ENCODE peak calls at places on chromosomes 5 and 9, in eight cellular contexts. S, O, T, W, Q, R, Z and C are unnamed samples.

GRCh38 chr9:121989010-121989409 is 104.1 kb downstream of the TTLL11 start:
- DNase-seq in T (no peak), Z (no peak), W (peak), S (no peak), Q (no peak), R (no peak), O (no peak), C (no peak)

GRCh38 chr5:1437452-1437851 is 7.8 kb downstream of the SLC6A3 start:
- DNase-seq in R (no peak), W (peak), Z (peak), T (no peak), Q (peak), S (no peak), O (no peak), C (peak)

GRCh38 chr9:649128-650074 is 192.1 kb upstream of the DMRT1 start:
- DNase-seq in S (no peak), R (no peak), Q (no peak), T (no peak), O (no peak), W (no peak), Z (no peak), C (no peak)

GRCh38 chr5:159104058-159104651 is 4.4 kb upstream of the EBF1 start:
- DNase-seq in Z (peak), T (peak), S (no peak), W (peak), R (no peak), O (no peak), Q (peak), C (no peak)

GRCh38 chr5:58499231-58499630 is 8.0 kb downstream of the GAPT start:
- DNase-seq in Q (no peak), W (no peak), T (no peak), Z (no peak), R (no peak), O (no peak), S (no peak), C (no peak)

GRCh38 chr9:79685576-79685975 is 113.8 kb downstream of the TLE4 start:
- DNase-seq in S (no peak), T (no peak), R (no peak), W (no peak), Q (no peak), Z (peak), O (no peak), C (no peak)

GRCh38 chr5:17255471-17256016 is 38.1 kb downstream of the BASP1 start:
- DNase-seq in Z (peak), T (no peak), Q (no peak), R (peak), W (no peak), S (peak), O (no peak), C (no peak)

GRCh38 chr9:22154064-22154463 is 145.0 kb upstream of the CDKN2B start:
- DNase-seq in T (no peak), O (no peak), Q (no peak), Z (no peak), R (no peak), S (no peak), W (no peak), C (no peak)

GRCh38 chr5:39846144-39846543 is 421.4 kb upstream of the DAB2 start:
- DNase-seq in S (no peak), R (no peak), O (no peak), Z (no peak), Q (no peak), W (no peak), T (no peak), C (no peak)

GRCh38 chr5:140182075-140182709 is 7.2 kb downstream of the CYSTM1 start:
- DNase-seq in Z (peak), W (no peak), O (no peak), S (no peak), Q (no peak), T (no peak), R (no peak), C (no peak)

GRCh38 chr9:13027834-13028233 is 251.7 kb downstream of the MPDZ start:
- DNase-seq in Z (no peak), S (no peak), O (no peak), R (no peak), Q (no peak), W (no peak), T (no peak), C (no peak)

GRCh38 chr9:5440426-5440825 is 2.7 kb upstream of the PLGRKT start:
- DNase-seq in R (no peak), W (peak), O (no peak), Q (no peak), T (no peak), Z (no peak), S (no peak), C (no peak)

GRCh38 chr9:5688109-5688508 is 59.2 kb downstream of the RIC1 start:
- DNase-seq in R (no peak), T (no peak), O (no peak), Q (no peak), Z (no peak), S (no peak), W (no peak), C (no peak)

GRCh38 chr5:42749020-42749419 is 7.6 kb upstream of the CCDC152 start:
- DNase-seq in O (no peak), Q (no peak), R (no peak), Z (peak), W (no peak), T (no peak), S (no peak), C (no peak)

GRCh38 chr5:1281038-1281882 is 13.6 kb downstream of the TERT start:
- DNase-seq in Z (no peak), Q (peak), W (no peak), O (no peak), R (no peak), S (no peak), T (no peak), C (no peak)

GRCh38 chr9:135504262-135505229 is 4.1 kb downstream of the MRPS2 start:
- DNase-seq in R (no peak), S (peak), Q (peak), T (peak), O (no peak), W (peak), Z (peak), C (no peak)

GRCh38 chr5:168881427-168882149 is 302.4 kb upstream of the PANK3 start:
- DNase-seq in Q (no peak), S (no peak), W (peak), O (no peak), R (peak), T (no peak), Z (no peak), C (no peak)

GRCh38 chr5:142977363-142978051 is 207.3 kb downstream of the ARHGAP26 start:
- DNase-seq in T (no peak), Q (no peak), S (peak), O (peak), R (no peak), Z (peak), W (no peak), C (no peak)

GRCh38 chr9:114366334-114367128 is 21.3 kb downstream of the AKNA start:
- DNase-seq in Q (no peak), S (peak), R (peak), T (no peak), O (no peak), Z (peak), W (no peak), C (no peak)

GRCh38 chr5:61082516-61083280 is 79.6 kb downstream of the SMIM15 start:
- DNase-seq in Z (peak), O (no peak), Q (no peak), R (no peak), W (no peak), S (no peak), T (no peak), C (no peak)

GRCh38 chr5:118479285-118479684 is 509.1 kb downstream of the DTWD2 start:
- DNase-seq in W (no peak), T (no peak), Z (no peak), S (no peak), Q (no peak), R (no peak), O (no peak), C (no peak)

GRCh38 chr9:113907282-113907681 is 31.2 kb downstream of the ZNF618 start:
- DNase-seq in T (no peak), O (no peak), W (no peak), R (no peak), S (no peak), Q (no peak), Z (no peak), C (no peak)

GRCh38 chr9:136050706-136051567 is 44.2 kb downstream of the NACC2 start:
- DNase-seq in O (no peak), Z (no peak), W (no peak), Q (no peak), S (no peak), R (no peak), T (no peak), C (no peak)

GRCh38 chr5:146240951-146241350 is 37.5 kb downstream of the RBM27 start:
- DNase-seq in R (no peak), W (no peak), Z (peak), O (no peak), T (no peak), Q (no peak), S (no peak), C (no peak)

GRCh38 chr9:15349892-15350761 is 43.1 kb upstream of the TTC39B start:
- DNase-seq in R (no peak), S (no peak), W (no peak), T (no peak), Q (no peak), Z (peak), O (no peak), C (no peak)

GRCh38 chr9:99826579-99826978 is 4.9 kb downstream of the NR4A3 start:
- DNase-seq in O (no peak), R (no peak), W (no peak), S (no peak), Z (peak), Q (no peak), T (no peak), C (no peak)

GRCh38 chr5:68534131-68534940 is 318.8 kb downstream of the PIK3R1 start:
- DNase-seq in O (no peak), T (peak), W (no peak), Z (peak), R (no peak), S (peak), Q (no peak), C (peak)

GRCh38 chr5:142097681-142098080 is 10.9 kb upstream of the NDFIP1 start:
- DNase-seq in O (no peak), R (no peak), S (no peak), Z (no peak), Q (no peak), T (no peak), W (no peak), C (no peak)

GRCh38 chr9:105690742-105691141 is 3.6 kb upstream of the TMEM38B start:
- DNase-seq in Q (no peak), W (no peak), O (no peak), T (no peak), Z (peak), S (no peak), R (no peak), C (no peak)

GRCh38 chr5:55924744-55925143 is 70.0 kb downstream of the IL6ST start:
- DNase-seq in W (no peak), S (no peak), Q (no peak), R (no peak), T (no peak), Z (no peak), O (no peak), C (peak)

GRCh38 chr5:82806513-82806912 is 270.7 kb downstream of the TMEM167A start:
- DNase-seq in W (no peak), S (no peak), R (no peak), T (no peak), Z (peak), Q (no peak), O (no peak), C (no peak)

GRCh38 chr5:156379198-156379597 is 52.2 kb downstream of the SGCD start:
- DNase-seq in Z (no peak), W (no peak), T (no peak), O (no peak), Q (no peak), R (no peak), S (no peak), C (no peak)

GRCh38 chr9:967851-968641 is 8.4 kb upstream of the DMRT3 start:
- DNase-seq in Q (no peak), R (no peak), Z (peak), S (no peak), O (no peak), W (no peak), T (no peak), C (no peak)

GRCh38 chr5:54881286-54882005 is 103.9 kb downstream of the ESM1 start:
- DNase-seq in W (no peak), T (no peak), S (no peak), O (no peak), R (no peak), Z (no peak), Q (no peak), C (no peak)

GRCh38 chr9:68685770-68686169 is 19.3 kb upstream of the PIP5K1B start:
- DNase-seq in W (peak), S (peak), T (no peak), R (peak), Q (no peak), O (no peak), Z (peak), C (no peak)

GRCh38 chr9:132078369-132079356 is 1.0 kb downstream of the MED27 start:
- DNase-seq in O (no peak), S (peak), Z (peak), R (no peak), T (peak), Q (peak), W (no peak), C (no peak)

GRCh38 chr5:177300236-177300880 is 3.2 kb downstream of the RAB24 start:
- DNase-seq in Q (peak), R (no peak), Z (peak), W (no peak), S (peak), O (peak), T (peak), C (peak)

GRCh38 chr9:76255781-76256455 is 138.3 kb downstream of the RFK start:
- DNase-seq in W (no peak), Z (peak), R (no peak), O (no peak), S (peak), Q (no peak), T (peak), C (peak)

GRCh38 chr5:175444060-175444904 is at the start of gene DRD1:
- DNase-seq in Q (peak), R (no peak), T (no peak), O (no peak), W (peak), S (peak), Z (peak), C (no peak)
- H3K4me3 ChIP-seq in Q (peak), R (no peak), T (no peak), O (peak), W (no peak), S (peak), Z (peak), C (peak)

DNA sequence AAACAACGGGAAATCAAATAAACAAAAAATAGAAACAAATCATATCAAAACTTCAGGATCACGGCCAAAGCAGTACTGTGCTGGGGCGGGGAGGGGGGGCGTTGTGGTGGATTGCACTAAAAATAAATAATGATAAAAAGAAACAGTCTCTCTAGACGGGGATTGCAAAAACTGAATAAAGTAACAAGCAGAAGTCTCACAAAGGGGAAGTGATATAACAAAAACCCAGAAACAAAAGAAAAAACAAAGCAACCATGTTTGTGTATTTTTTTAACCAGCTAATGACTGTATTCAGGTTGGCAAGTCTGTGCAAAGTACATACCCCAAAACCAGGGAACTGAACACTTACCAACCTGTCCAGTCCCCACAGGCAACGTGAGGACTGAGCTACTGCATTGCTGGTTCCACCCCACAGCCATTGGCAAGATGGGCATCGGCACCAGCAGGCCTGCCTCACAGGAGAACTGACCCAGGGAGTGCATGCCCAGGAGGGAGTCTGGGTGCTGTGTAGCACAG is 24.1 kb downstream of the BICD2 start:
- DNase-seq in S (no peak), R (no peak), T (no peak), O (no peak), Z (no peak), W (no peak), Q (peak), C (peak)
- H3K4me3 ChIP-seq in S (no peak), R (peak), T (no peak), O (no peak), Z (no peak), W (no peak), Q (no peak), C (peak)

GRCh38 chr9:127753148-127753547 is 18.1 kb upstream of the TOR2A start:
- DNase-seq in Q (no peak), R (no peak), W (no peak), T (no peak), Z (no peak), O (no peak), S (no peak), C (no peak)
- H3K4me3 ChIP-seq in Q (no peak), R (no peak), W (no peak), T (no peak), Z (no peak), O (no peak), S (no peak), C (no peak)

GRCh38 chr9:123359106-123359505 is 3.1 kb downstream of the CRB2 start:
- DNase-seq in R (no peak), O (no peak), T (no peak), S (no peak), Q (no peak), Z (no peak), W (no peak), C (no peak)

GRCh38 chr9:123357748-123358059 is 1.7 kb downstream of the CRB2 start:
- DNase-seq in Z (no peak), W (no peak), R (no peak), S (no peak), Q (no peak), T (no peak), O (no peak), C (no peak)

GRCh38 chr9:123355761-123356520 is at the start of gene CRB2:
- DNase-seq in Q (no peak), W (peak), T (peak), R (no peak), Z (no peak), S (no peak), O (no peak), C (no peak)

GRCh38 chr9:123358181-123358894 is 2.3 kb downstream of the CRB2 start:
- DNase-seq in O (no peak), R (no peak), Q (no peak), T (no peak), S (no peak), Z (no peak), W (no peak), C (no peak)

DNA sequence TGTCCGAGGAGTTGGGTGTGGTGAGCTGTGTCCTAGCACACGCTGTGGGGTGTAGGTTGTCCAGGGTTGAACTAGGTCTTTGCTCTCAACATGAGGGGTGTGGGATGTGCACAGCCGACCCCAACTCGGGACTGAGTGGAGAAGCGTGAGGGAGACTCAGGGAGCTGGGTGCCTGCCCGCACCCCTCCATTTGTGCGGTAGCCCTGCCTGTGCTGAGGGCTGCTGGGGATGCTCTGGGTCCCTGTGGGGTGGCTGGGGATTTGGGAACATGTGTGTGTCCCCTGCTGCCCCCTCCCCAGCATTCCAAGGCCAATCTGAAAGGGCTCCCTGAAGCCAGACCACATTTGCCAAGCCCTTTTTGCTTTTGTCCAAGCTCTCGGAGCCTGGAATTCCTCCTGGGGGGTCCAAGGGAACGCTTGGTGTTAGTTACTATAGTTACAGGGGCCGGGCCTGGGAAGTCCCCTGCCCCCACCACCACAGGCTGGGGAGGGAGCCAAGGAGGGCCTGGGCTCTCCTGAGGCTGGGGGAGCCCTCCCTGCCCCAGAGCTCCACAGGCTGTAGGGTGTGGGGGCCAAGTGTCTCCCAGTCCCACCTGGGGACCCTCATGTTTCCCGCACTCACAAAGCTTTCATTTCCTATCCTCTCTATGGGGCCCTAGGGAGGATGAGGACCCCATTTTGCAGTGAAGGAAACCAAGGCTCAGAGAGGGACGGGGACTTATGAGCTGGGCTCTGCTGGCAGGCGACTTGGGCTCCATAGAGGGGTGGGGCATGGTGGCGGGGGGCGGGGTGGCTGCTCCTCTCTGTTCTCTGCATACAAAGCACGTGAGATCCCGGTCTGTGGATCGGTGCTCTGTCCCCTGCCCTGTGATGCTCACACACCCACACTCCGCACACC is 1.1 kb downstream of the CRB2 start:
- DNase-seq in O (no peak), W (peak), Q (no peak), R (no peak), Z (no peak), T (no peak), S (no peak), C (no peak)
- H3K4me3 ChIP-seq in O (no peak), W (peak), Q (no peak), R (no peak), Z (no peak), T (peak), S (no peak), C (no peak)

GRCh38 chr9:137236936-137237421 is 4.1 kb upstream of the TUBB4B start:
- DNase-seq in Z (no peak), W (no peak), O (no peak), R (no peak), S (no peak), T (no peak), Q (no peak), C (no peak)
- H3K4me3 ChIP-seq in Z (no peak), W (no peak), O (no peak), R (peak), S (no peak), T (no peak), Q (no peak), C (peak)

GRCh38 chr5:151950681-151951080 is 26.0 kb upstream of the GLRA1 start:
- DNase-seq in T (no peak), S (no peak), O (no peak), R (no peak), W (no peak), Z (no peak), Q (no peak), C (no peak)
- H3K4me3 ChIP-seq in T (no peak), S (no peak), O (no peak), R (no peak), W (no peak), Z (no peak), Q (no peak), C (no peak)